ENCODE peak calls at places on chromosomes 16 and 17, in five cellular contexts. G is CD4-positive, alpha-beta memory T cell; Z is ovary; H is H1; Y is upper lobe of right lung. R is an unnamed sample.

GRCh38 chr17:48909796-48910195 is 1.6 kb downstream of the UBE2Z start:
- DNase-seq in Z (no peak), G (no peak), Y (no peak), H (no peak), R (no peak)

GRCh38 chr16:81938331-81939163 is 72.7 kb downstream of the SDR42E1 start:
- DNase-seq in Z (no peak), G (no peak), H (no peak), Y (no peak), R (no peak)

GRCh38 chr16:51343411-51343810 is 192.3 kb upstream of the SALL1 start:
- DNase-seq in G (no peak), Y (no peak), Z (no peak), H (no peak), R (no peak)

GRCh38 chr17:28372203-28372944 is 880 bp downstream of the SARM1 start:
- DNase-seq in Y (peak), H (no peak), Z (no peak), G (no peak), R (no peak)

GRCh38 chr17:77959926-77960521 is 1.5 kb downstream of the TNRC6C start:
- DNase-seq in H (no peak), G (peak), Y (no peak), Z (no peak), R (no peak)

GRCh38 chr16:71250461-71251232 is 20.1 kb upstream of the HYDIN start:
- DNase-seq in Y (no peak), G (no peak), H (no peak), Z (no peak), R (no peak)

GRCh38 chr16:68257906-68258800 is 6.2 kb upstream of the SLC7A6 start:
- DNase-seq in H (no peak), Z (no peak), G (no peak), Y (peak), R (no peak)

GRCh38 chr17:64164592-64165285 is 34.8 kb upstream of the ERN1 start:
- DNase-seq in H (no peak), G (no peak), Z (no peak), Y (no peak), R (no peak)

GRCh38 chr17:16872836-16873653 is 98.9 kb downstream of the TNFRSF13B start:
- DNase-seq in H (no peak), Y (peak), G (peak), Z (no peak), R (no peak)

GRCh38 chr17:4509402-4509801 is 10.7 kb downstream of the SPNS2 start:
- DNase-seq in Y (peak), Z (no peak), G (peak), H (no peak), R (no peak)

GRCh38 chr17:72472116-72472515 is 351.3 kb downstream of the SOX9 start:
- DNase-seq in Z (no peak), G (no peak), H (no peak), Y (no peak), R (no peak)

GRCh38 chr16:56999409-57000270 is 10.3 kb downstream of the NLRC5 start:
- DNase-seq in Z (no peak), H (no peak), G (peak), Y (no peak), R (no peak)

GRCh38 chr16:28951410-28951943 is 740 bp downstream of the NFATC2IP start:
- DNase-seq in H (no peak), G (no peak), Y (no peak), Z (no peak), R (no peak)

GRCh38 chr17:56085576-56086267 is 67.6 kb upstream of the ANKFN1 start:
- DNase-seq in G (no peak), Y (no peak), H (no peak), Z (no peak), R (no peak)

GRCh38 chr16:68311316-68311620 is 449 bp downstream of the PRMT7 start:
- DNase-seq in Z (no peak), Y (no peak), H (no peak), G (no peak), R (no peak)

GRCh38 chr17:29760279-29760721 is 137.6 kb upstream of the CORO6 start:
- DNase-seq in Z (no peak), G (peak), H (no peak), Y (no peak), R (no peak)

GRCh38 chr16:25260416-25260815 is 2.8 kb upstream of the ZKSCAN2 start:
- DNase-seq in Y (no peak), Z (no peak), H (no peak), G (no peak), R (no peak)

GRCh38 chr17:48113201-48113676 is 5.7 kb downstream of the SNX11 start:
- DNase-seq in G (peak), H (no peak), Y (no peak), Z (no peak), R (no peak)

GRCh38 chr16:89167425-89167941 is 4.1 kb upstream of the CDH15 start:
- DNase-seq in G (peak), Z (peak), H (peak), Y (peak), R (no peak)

GRCh38 chr16:17275076-17275732 is 195.6 kb downstream of the XYLT1 start:
- DNase-seq in G (no peak), H (no peak), Z (no peak), Y (no peak), R (no peak)

GRCh38 chr17:77963441-77963840 is 4.9 kb downstream of the TNRC6C start:
- DNase-seq in Y (no peak), Z (peak), G (peak), H (no peak), R (no peak)

GRCh38 chr16:73193464-73193863 is 145.5 kb upstream of the ZFHX3 start:
- DNase-seq in G (no peak), H (no peak), Y (no peak), Z (no peak), R (no peak)

GRCh38 chr16:57186630-57187507 is 740 bp downstream of the RSPRY1 start:
- DNase-seq in Y (no peak), Z (peak), H (no peak), G (peak), R (no peak)

GRCh38 chr16:73771196-73771595 is 525.4 kb upstream of the PSMD7 start:
- DNase-seq in Y (no peak), Z (no peak), G (no peak), H (no peak), R (no peak)

GRCh38 chr17:61454932-61455753 is 2.9 kb downstream of the TBX4 start:
- DNase-seq in G (no peak), Z (no peak), H (no peak), Y (no peak), R (no peak)

GRCh38 chr17:30021708-30022317 is 80.4 kb downstream of the EFCAB5 start:
- DNase-seq in G (peak), Y (no peak), H (no peak), Z (no peak), R (no peak)

GRCh38 chr17:65278050-65278819 is 141.1 kb downstream of the RGS9 start:
- DNase-seq in G (no peak), Z (peak), Y (no peak), H (no peak), R (no peak)

GRCh38 chr16:88815901-88816589 is 4.3 kb upstream of the APRT start:
- DNase-seq in Y (no peak), H (no peak), Z (no peak), G (peak), R (no peak)

GRCh38 chr16:54031107-54031760 is 255.4 kb downstream of the IRX3 start:
- DNase-seq in H (no peak), Z (no peak), G (no peak), Y (no peak), R (no peak)

GRCh38 chr17:62780273-62780672 is 27.8 kb downstream of the MARCHF10 start:
- DNase-seq in G (no peak), H (no peak), Z (no peak), Y (peak), R (no peak)

GRCh38 chr17:48055531-48056245 is 7.5 kb downstream of the NFE2L1 start:
- DNase-seq in G (no peak), Y (no peak), Z (no peak), H (peak), R (no peak)

GRCh38 chr17:67400193-67400592 is 23.1 kb downstream of the PITPNC1 start:
- DNase-seq in H (no peak), Z (no peak), Y (no peak), G (peak), R (no peak)

GRCh38 chr17:39673335-39674081 is 5.3 kb downstream of the PNMT start:
- DNase-seq in Y (peak), Z (no peak), H (no peak), G (no peak), R (no peak)

GRCh38 chr16:54817432-54817831 is 113.2 kb upstream of the IRX5 start:
- DNase-seq in Z (no peak), H (no peak), Y (no peak), G (no peak), R (no peak)

GRCh38 chr16:80347900-80348299 is 192.9 kb upstream of the DYNLRB2 start:
- DNase-seq in Y (peak), G (no peak), Z (peak), H (no peak), R (no peak)

GRCh38 chr17:57478433-57478832 is 222.1 kb downstream of the MSI2 start:
- DNase-seq in G (no peak), Z (peak), H (no peak), Y (no peak), R (no peak)

GRCh38 chr17:57482657-57483056 is 226.3 kb downstream of the MSI2 start:
- DNase-seq in H (no peak), Y (no peak), Z (no peak), G (no peak), R (no peak)

GRCh38 chr17:57481901-57482300 is 225.6 kb downstream of the MSI2 start:
- DNase-seq in G (no peak), H (no peak), Y (no peak), Z (no peak), R (no peak)

GRCh38 chr17:57478851-57479250 is 222.5 kb downstream of the MSI2 start:
- DNase-seq in Z (no peak), G (no peak), H (no peak), Y (no peak), R (no peak)

GRCh38 chr17:57480438-57481196 is 224.3 kb downstream of the MSI2 start:
- DNase-seq in G (no peak), H (no peak), Z (no peak), Y (no peak), R (no peak)
- H3K27ac ChIP-seq in G (no peak), H (no peak), Z (peak), Y (no peak), R (no peak)

GRCh38 chr17:82015311-82015971 is 7.2 kb downstream of the CENPX start:
- DNase-seq in G (no peak), H (no peak), Y (no peak), Z (no peak), R (no peak)
- H3K27ac ChIP-seq in G (no peak), H (no peak), Y (no peak), Z (no peak), R (no peak)

DNA sequence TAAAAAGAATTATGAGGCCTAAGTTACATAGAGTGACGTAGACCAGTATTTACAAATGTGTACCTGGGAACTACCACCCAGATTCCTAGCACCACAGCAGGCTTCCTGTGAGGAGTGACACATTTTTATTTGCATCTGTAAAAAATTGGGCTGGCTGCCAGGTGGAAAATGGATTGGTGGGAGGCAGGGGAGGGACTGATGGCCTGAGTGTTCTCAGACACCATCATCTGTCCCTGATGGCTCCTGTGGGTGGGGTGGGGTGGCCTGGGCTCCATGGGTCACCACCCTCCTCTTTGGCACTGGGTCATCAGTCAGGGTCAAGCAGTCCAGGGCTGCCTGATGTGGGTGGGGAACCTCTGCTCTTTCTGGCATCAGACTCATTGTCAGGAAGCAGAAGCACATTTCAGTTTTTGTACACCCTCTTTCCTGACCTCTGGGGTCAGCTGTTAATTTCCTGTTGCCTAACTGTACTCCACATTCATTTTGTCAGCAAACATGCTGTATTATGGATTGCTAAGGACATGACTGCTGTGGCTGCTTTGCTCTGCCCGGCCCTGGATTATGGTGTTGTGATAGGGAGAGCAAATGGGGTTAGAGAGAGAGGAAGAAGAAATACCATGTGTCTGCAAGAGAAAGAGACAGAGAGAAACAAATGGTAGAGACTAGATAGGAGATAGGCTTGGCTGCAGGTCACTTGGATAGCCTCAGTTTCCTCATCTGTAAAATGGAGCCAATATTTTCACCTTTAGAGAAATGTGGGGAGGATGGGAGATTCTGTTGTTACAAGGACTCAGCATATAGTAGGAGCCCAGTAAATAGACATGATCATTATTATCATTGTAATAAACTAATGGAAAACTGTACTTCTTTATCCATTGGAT is 11.6 kb upstream of the MFAP4 start:
- DNase-seq in G (no peak), H (no peak), Z (peak), Y (peak), R (no peak)
- H3K27ac ChIP-seq in G (no peak), H (no peak), Z (no peak), Y (peak), R (peak)

GRCh38 chr17:76497979-76498885 is 3.0 kb downstream of the RHBDF2 start:
- DNase-seq in G (no peak), Y (peak), Z (peak), H (no peak), R (no peak)
- H3K27ac ChIP-seq in G (no peak), Y (peak), Z (no peak), H (no peak), R (peak)

GRCh38 chr16:12994402-12994801 is 93.0 kb downstream of the SHISA9 start:
- DNase-seq in Y (no peak), Z (no peak), H (no peak), G (no peak), R (no peak)
- H3K27ac ChIP-seq in Y (no peak), Z (no peak), H (no peak), G (no peak), R (no peak)

DNA sequence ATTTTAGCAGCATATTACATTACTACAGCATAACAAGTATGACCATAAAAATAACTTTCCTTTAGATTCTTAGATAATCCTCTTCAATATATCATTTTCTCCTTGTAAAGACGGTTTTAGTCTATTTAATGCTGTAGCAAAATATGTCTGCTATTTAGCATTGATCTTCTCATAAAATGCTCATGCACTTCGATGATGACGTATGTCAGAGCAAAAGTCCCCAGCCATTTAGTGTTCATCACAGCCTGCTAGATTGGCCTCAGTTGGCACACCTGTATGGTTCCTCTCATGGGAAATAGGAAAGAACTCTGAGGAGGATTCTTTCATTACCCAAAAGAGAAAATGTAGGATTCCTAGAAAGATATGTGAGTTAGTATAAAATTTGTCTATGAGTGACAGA is 232.2 kb downstream of the MAP2K6 start:
- DNase-seq in H (no peak), Y (no peak), Z (no peak), G (no peak), R (no peak)
- H3K27ac ChIP-seq in H (no peak), Y (no peak), Z (no peak), G (no peak), R (no peak)

GRCh38 chr16:85354623-85355514 is 242.6 kb upstream of the CIBAR2 start:
- DNase-seq in Y (peak), G (no peak), Z (no peak), H (no peak), R (no peak)
- H3K27ac ChIP-seq in Y (peak), G (no peak), Z (no peak), H (no peak), R (no peak)

R was measured in esophagus squamous epithelium.